ENCODE peak calls at places on chromosomes 16 and 17, in seven cellular contexts. One of them, this sample, is unnamed.

GRCh38 chr17:75666959-75667790 is at the start of the genes RECQL5 and SAP30BP:
- DNase-seq in AG09309: peak; percentile 93
- DNase-seq in SW 1271: peak; percentile 93
- DNase-seq in transverse colon: peak; percentile 98
- DNase-seq in hepatic stellate cell: peak; percentile 90
- DNase-seq in skeletal muscle cell: peak; percentile 95
- DNase-seq in tibial artery: peak; percentile 98
- DNase-seq in this sample: peak; percentile 96

GRCh38 chr16:720507-720989 is 398 bp upstream of the ANTKMT start:
- DNase-seq in AG09309: no peak
- DNase-seq in SW 1271: peak; percentile 54
- DNase-seq in transverse colon: peak; percentile 46
- DNase-seq in hepatic stellate cell: peak; percentile 84
- DNase-seq in skeletal muscle cell: peak; percentile 46
- DNase-seq in tibial artery: no peak
- DNase-seq in this sample: peak; percentile 58

GRCh38 chr17:31481783-31482081 is 90.3 kb downstream of the RAB11FIP4 start:
- DNase-seq in AG09309: no peak
- DNase-seq in SW 1271: no peak
- DNase-seq in transverse colon: no peak
- DNase-seq in hepatic stellate cell: no peak
- DNase-seq in skeletal muscle cell: no peak
- DNase-seq in tibial artery: no peak
- DNase-seq in this sample: no peak

GRCh38 chr16:50326835-50327465 is 41.8 kb downstream of the BRD7 start:
- DNase-seq in AG09309: no peak
- DNase-seq in SW 1271: no peak
- DNase-seq in transverse colon: no peak
- DNase-seq in hepatic stellate cell: no peak
- DNase-seq in skeletal muscle cell: no peak
- DNase-seq in tibial artery: no peak
- DNase-seq in this sample: no peak

GRCh38 chr16:54503011-54503410 is 216.4 kb upstream of the IRX3 start:
- DNase-seq in AG09309: no peak
- DNase-seq in SW 1271: no peak
- DNase-seq in transverse colon: peak; percentile 36
- DNase-seq in hepatic stellate cell: no peak
- DNase-seq in skeletal muscle cell: no peak
- DNase-seq in tibial artery: no peak
- DNase-seq in this sample: no peak

GRCh38 chr17:4490109-4490591 is 8.5 kb upstream of the SPNS2 start:
- DNase-seq in AG09309: no peak
- DNase-seq in SW 1271: no peak
- DNase-seq in transverse colon: no peak
- DNase-seq in hepatic stellate cell: no peak
- DNase-seq in skeletal muscle cell: no peak
- DNase-seq in tibial artery: no peak
- DNase-seq in this sample: no peak

GRCh38 chr16:2964416-2965223 is 545 bp downstream of the KREMEN2 start:
- DNase-seq in AG09309: no peak
- DNase-seq in SW 1271: peak; percentile 55
- DNase-seq in transverse colon: peak; percentile 58
- DNase-seq in hepatic stellate cell: no peak
- DNase-seq in skeletal muscle cell: no peak
- DNase-seq in tibial artery: no peak
- DNase-seq in this sample: peak; percentile 67

GRCh38 chr17:49495842-49496182 is 719 bp downstream of the NGFR start:
- DNase-seq in AG09309: no peak
- DNase-seq in SW 1271: no peak
- DNase-seq in transverse colon: no peak
- DNase-seq in hepatic stellate cell: no peak
- DNase-seq in skeletal muscle cell: no peak
- DNase-seq in tibial artery: no peak
- DNase-seq in this sample: no peak

GRCh38 chr16:26816885-26817571 is 249.7 kb upstream of the C16orf82 start:
- DNase-seq in AG09309: no peak
- DNase-seq in SW 1271: peak; percentile 20
- DNase-seq in transverse colon: no peak
- DNase-seq in hepatic stellate cell: peak; percentile 24
- DNase-seq in skeletal muscle cell: no peak
- DNase-seq in tibial artery: no peak
- DNase-seq in this sample: no peak

GRCh38 chr17:1232786-1233185 is 37.5 kb upstream of the BHLHA9 start:
- DNase-seq in AG09309: no peak
- DNase-seq in SW 1271: no peak
- DNase-seq in transverse colon: no peak
- DNase-seq in hepatic stellate cell: peak; percentile 36
- DNase-seq in skeletal muscle cell: no peak
- DNase-seq in tibial artery: no peak
- DNase-seq in this sample: no peak

GRCh38 chr16:31268033-31268365 is 8.2 kb downstream of the ITGAM start:
- DNase-seq in AG09309: no peak
- DNase-seq in SW 1271: no peak
- DNase-seq in transverse colon: no peak
- DNase-seq in hepatic stellate cell: no peak
- DNase-seq in skeletal muscle cell: no peak
- DNase-seq in tibial artery: no peak
- DNase-seq in this sample: no peak

GRCh38 chr17:16027708-16028584 is 28.3 kb downstream of the TTC19 start:
- DNase-seq in AG09309: peak; percentile 85
- DNase-seq in SW 1271: peak; percentile 92
- DNase-seq in transverse colon: no peak
- DNase-seq in hepatic stellate cell: peak; percentile 77
- DNase-seq in skeletal muscle cell: peak; percentile 75
- DNase-seq in tibial artery: no peak
- DNase-seq in this sample: no peak

GRCh38 chr16:71896688-71897368 is 1.5 kb downstream of the IST1 start:
- DNase-seq in AG09309: no peak
- DNase-seq in SW 1271: no peak
- DNase-seq in transverse colon: no peak
- DNase-seq in hepatic stellate cell: no peak
- DNase-seq in skeletal muscle cell: no peak
- DNase-seq in tibial artery: no peak
- DNase-seq in this sample: no peak

GRCh38 chr17:82486186-82487084 is 27.9 kb downstream of the NARF start:
- DNase-seq in AG09309: no peak
- DNase-seq in SW 1271: no peak
- DNase-seq in transverse colon: peak; percentile 70
- DNase-seq in hepatic stellate cell: no peak
- DNase-seq in skeletal muscle cell: no peak
- DNase-seq in tibial artery: no peak
- DNase-seq in this sample: no peak

GRCh38 chr17:32279933-32280716 is 14.5 kb downstream of the RHBDL3 start:
- DNase-seq in AG09309: no peak
- DNase-seq in SW 1271: no peak
- DNase-seq in transverse colon: no peak
- DNase-seq in hepatic stellate cell: no peak
- DNase-seq in skeletal muscle cell: no peak
- DNase-seq in tibial artery: no peak
- DNase-seq in this sample: no peak

GRCh38 chr16:26012376-26012775 is 320.6 kb downstream of the HS3ST4 start:
- DNase-seq in AG09309: no peak
- DNase-seq in SW 1271: no peak
- DNase-seq in transverse colon: no peak
- DNase-seq in hepatic stellate cell: no peak
- DNase-seq in skeletal muscle cell: no peak
- DNase-seq in tibial artery: no peak
- DNase-seq in this sample: no peak

GRCh38 chr17:35934760-35935159 is 4.2 kb upstream of the RDM1 start:
- DNase-seq in AG09309: peak; percentile 32
- DNase-seq in SW 1271: no peak
- DNase-seq in transverse colon: no peak
- DNase-seq in hepatic stellate cell: no peak
- DNase-seq in skeletal muscle cell: no peak
- DNase-seq in tibial artery: no peak
- DNase-seq in this sample: no peak

GRCh38 chr16:2210009-2210332 is 692 bp downstream of the BRICD5 start:
- DNase-seq in AG09309: no peak
- DNase-seq in SW 1271: no peak
- DNase-seq in transverse colon: no peak
- DNase-seq in hepatic stellate cell: no peak
- DNase-seq in skeletal muscle cell: no peak
- DNase-seq in tibial artery: no peak
- DNase-seq in this sample: no peak

GRCh38 chr17:28717578-28718316 is at the start of gene RAB34:
- DNase-seq in AG09309: peak; percentile 52
- DNase-seq in SW 1271: peak; percentile 62
- DNase-seq in transverse colon: peak; percentile 56
- DNase-seq in hepatic stellate cell: peak; percentile 82
- DNase-seq in skeletal muscle cell: no peak
- DNase-seq in tibial artery: peak; percentile 90
- DNase-seq in this sample: no peak

GRCh38 chr16:74999683-75000480 is 1.1 kb downstream of the ZNRF1 start:
- DNase-seq in AG09309: no peak
- DNase-seq in SW 1271: no peak
- DNase-seq in transverse colon: peak; percentile 69
- DNase-seq in hepatic stellate cell: peak; percentile 55
- DNase-seq in skeletal muscle cell: no peak
- DNase-seq in tibial artery: peak; percentile 70
- DNase-seq in this sample: no peak

This sample was measured in CMK.